ENCODE peak calls at places on chromosomes 2 and 18, in seven cellular contexts. V is A549, G is retinal pigment epithelial cell, C is fibroblast of the aortic adventitia, B is stomach, K is astrocyte of the spinal cord, T is IMR-90. E is an unnamed sample.

GRCh38 chr18:55433140-55433539 is 154.9 kb downstream of the TCF4 start:
- DNase-seq in V (no peak), G (no peak), C (no peak), B (no peak), K (no peak), T (no peak), E (no peak)

GRCh38 chr18:48750485-48751175 is 200.1 kb downstream of the SMAD7 start:
- DNase-seq in V (no peak), G (no peak), C (peak), B (no peak), K (peak), T (no peak), E (peak)

GRCh38 chr2:11357428-11357972 is 13.1 kb upstream of the ROCK2 start:
- DNase-seq in V (no peak), G (no peak), C (no peak), B (no peak), K (no peak), T (no peak), E (peak)

GRCh38 chr18:79591040-79591308 is 88.6 kb upstream of the CTDP1 start:
- DNase-seq in V (no peak), G (no peak), C (no peak), B (no peak), K (no peak), T (no peak), E (no peak)

GRCh38 chr2:210287301-210287700 is 27.7 kb downstream of the MYL1 start:
- DNase-seq in V (no peak), G (no peak), C (no peak), B (no peak), K (no peak), T (no peak), E (no peak)

GRCh38 chr2:144099746-144100438 is 420.0 kb downstream of the ZEB2 start:
- DNase-seq in V (peak), G (peak), C (peak), B (no peak), K (peak), T (peak), E (peak)

GRCh38 chr18:60693426-60693825 is 320.9 kb upstream of the MC4R start:
- DNase-seq in V (no peak), G (no peak), C (peak), B (no peak), K (peak), T (no peak), E (no peak)

GRCh38 chr2:239979243-239980023 is 45.7 kb downstream of the NDUFA10 start:
- DNase-seq in V (no peak), G (peak), C (peak), B (no peak), K (peak), T (no peak), E (peak)

GRCh38 chr2:117948585-117948984 is 65.3 kb downstream of the CCDC93 start:
- DNase-seq in V (no peak), G (no peak), C (no peak), B (no peak), K (no peak), T (no peak), E (no peak)

GRCh38 chr18:49613741-49614151 is 51.9 kb downstream of the LIPG start:
- DNase-seq in V (no peak), G (peak), C (no peak), B (no peak), K (no peak), T (no peak), E (no peak)

GRCh38 chr2:240640939-240641338 is 15.7 kb downstream of the GPR35 start:
- DNase-seq in V (peak), G (no peak), C (peak), B (peak), K (no peak), T (no peak), E (peak)

GRCh38 chr2:88624477-88624876 is 2.8 kb downstream of the EIF2AK3 start:
- DNase-seq in V (no peak), G (no peak), C (no peak), B (no peak), K (no peak), T (no peak), E (no peak)

GRCh38 chr2:120867290-120868231 is 131.9 kb downstream of the GLI2 start:
- DNase-seq in V (peak), G (peak), C (peak), B (peak), K (peak), T (peak), E (peak)

GRCh38 chr18:79857082-79857661 is 59.4 kb downstream of the KCNG2 start:
- DNase-seq in V (peak), G (peak), C (peak), B (no peak), K (peak), T (peak), E (peak)

GRCh38 chr2:74206180-74206688 is 7.8 kb downstream of the MTHFD2 start:
- DNase-seq in V (no peak), G (peak), C (peak), B (peak), K (peak), T (peak), E (peak)

GRCh38 chr2:145096582-145096981 is 576.7 kb upstream of the ZEB2 start:
- DNase-seq in V (no peak), G (no peak), C (peak), B (no peak), K (no peak), T (peak), E (peak)

GRCh38 chr2:31296641-31297287 is 62.8 kb downstream of the EHD3 start:
- DNase-seq in V (no peak), G (no peak), C (peak), B (no peak), K (peak), T (peak), E (no peak)

GRCh38 chr2:234911271-234911670 is 40.5 kb upstream of the SH3BP4 start:
- DNase-seq in V (no peak), G (no peak), C (peak), B (no peak), K (peak), T (peak), E (peak)

GRCh38 chr18:52572036-52572750 is 232.2 kb downstream of the DCC start:
- DNase-seq in V (no peak), G (no peak), C (no peak), B (no peak), K (no peak), T (no peak), E (no peak)

DNA sequence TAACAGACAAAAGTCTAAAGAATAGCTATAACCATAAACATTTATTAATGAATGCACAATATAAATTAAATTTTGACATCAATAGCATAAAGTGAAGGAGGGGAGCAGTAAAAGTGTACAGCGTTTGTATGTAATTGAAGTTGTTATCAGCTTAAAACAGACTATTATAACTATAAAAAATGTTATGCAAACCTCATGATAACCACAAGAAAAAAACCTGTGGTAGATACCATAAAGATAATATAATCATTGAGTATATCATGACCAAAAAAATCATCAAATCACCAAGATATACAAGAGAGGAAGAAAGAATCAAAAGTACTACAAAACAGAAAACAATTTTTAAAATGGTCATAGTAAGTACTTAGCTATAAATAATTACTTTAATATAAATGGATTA is 122.0 kb upstream of the ID2 start:
- DNase-seq in V (no peak), G (no peak), C (no peak), B (no peak), K (no peak), T (no peak), E (no peak)
- TF ChIP-seq CTCF in V (no peak), G (no peak), C (no peak), B (no peak), K (no peak), T (no peak), E (no peak)

GRCh38 chr2:8234757-8235374 is 447.0 kb upstream of the ID2 start:
- DNase-seq in V (no peak), G (no peak), C (no peak), B (no peak), K (no peak), T (no peak), E (no peak)
- H3K4me3 ChIP-seq in V (no peak), G (no peak), C (no peak), B (no peak), K (no peak), T (no peak), E (no peak)

DNA sequence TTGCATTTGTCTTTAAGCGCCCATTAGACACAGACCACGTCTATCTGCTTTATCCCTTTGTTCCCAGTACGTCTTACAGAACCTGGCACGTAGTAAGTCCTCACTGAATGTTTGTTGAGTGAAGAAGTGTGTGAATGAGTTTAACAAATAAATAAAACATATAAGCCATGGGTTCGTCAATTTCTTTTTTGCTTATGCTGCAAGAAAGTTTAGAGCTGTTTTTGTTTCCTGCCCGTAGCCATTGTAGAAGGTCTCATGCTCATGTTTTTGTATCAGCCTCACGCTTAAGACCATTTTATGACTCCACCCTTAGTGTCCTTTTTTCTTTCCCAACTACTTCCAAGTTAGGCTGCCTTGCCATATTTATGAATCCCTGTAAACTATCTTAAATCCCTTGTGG is 2.5 kb downstream of the ADD2 start:
- DNase-seq in V (no peak), G (no peak), C (no peak), B (no peak), K (no peak), T (no peak), E (no peak)
- TF ChIP-seq CTCF in V (no peak), G (no peak), C (no peak), B (no peak), K (no peak), T (no peak), E (no peak)

GRCh38 chr2:217977840-217978535 is 24.8 kb downstream of the TNS1 start:
- DNase-seq in V (no peak), G (no peak), C (no peak), B (no peak), K (no peak), T (no peak), E (no peak)
- H3K4me3 ChIP-seq in V (no peak), G (peak), C (no peak), B (peak), K (no peak), T (no peak), E (no peak)

GRCh38 chr2:179352181-179352580 is 87.5 kb upstream of the SESTD1 start:
- DNase-seq in V (no peak), G (no peak), C (no peak), B (no peak), K (no peak), T (no peak), E (no peak)

GRCh38 chr2:179354296-179354695 is 89.7 kb upstream of the SESTD1 start:
- DNase-seq in V (no peak), G (no peak), C (no peak), B (no peak), K (no peak), T (no peak), E (no peak)

GRCh38 chr2:179349670-179350303 is 85.2 kb upstream of the SESTD1 start:
- DNase-seq in V (no peak), G (no peak), C (no peak), B (no peak), K (no peak), T (no peak), E (no peak)

GRCh38 chr2:179355881-179356280 is 91.2 kb upstream of the SESTD1 start:
- DNase-seq in V (no peak), G (no peak), C (peak), B (no peak), K (no peak), T (peak), E (peak)

GRCh38 chr2:179354739-179355537 is 90.3 kb upstream of the SESTD1 start:
- DNase-seq in V (no peak), G (no peak), C (peak), B (no peak), K (peak), T (peak), E (no peak)
- TF ChIP-seq CTCF in V (peak), G (peak), C (peak), B (no peak), K (peak), T (peak), E (peak)

E was measured in AG10803.